ENCODE peak calls at places on chromosome 1, in four cellular contexts. One of them, this sample, is unnamed.

GRCh38 chr1:64539808-64540207 is 69.9 kb downstream of the CACHD1 start:
- DNase-seq in upper lobe of left lung: no peak
- DNase-seq in neural crest cell: no peak
- DNase-seq in mesenchymal stem cell: no peak
- DNase-seq in this sample: peak; percentile 84

GRCh38 chr1:21939650-21940374 is 2.7 kb upstream of the HSPG2 start:
- DNase-seq in mesenchymal stem cell: peak; percentile 99
- DNase-seq in upper lobe of left lung: no peak
- DNase-seq in neural crest cell: no peak
- DNase-seq in this sample: peak; percentile 98

GRCh38 chr1:70966018-70966638 is 81.5 kb downstream of the PTGER3 start:
- DNase-seq in mesenchymal stem cell: peak; percentile 2
- DNase-seq in neural crest cell: no peak
- DNase-seq in upper lobe of left lung: no peak
- DNase-seq in this sample: peak; percentile 17

GRCh38 chr1:8381618-8382017 is 63.7 kb downstream of the SLC45A1 start:
- DNase-seq in upper lobe of left lung: no peak
- DNase-seq in mesenchymal stem cell: no peak
- DNase-seq in neural crest cell: no peak
- DNase-seq in this sample: no peak

GRCh38 chr1:212938846-212939245 is 11.5 kb upstream of the VASH2 start:
- DNase-seq in neural crest cell: no peak
- DNase-seq in upper lobe of left lung: no peak
- DNase-seq in mesenchymal stem cell: no peak
- DNase-seq in this sample: no peak

GRCh38 chr1:8970870-8971337 is 25.2 kb downstream of the CA6 start:
- DNase-seq in mesenchymal stem cell: no peak
- DNase-seq in upper lobe of left lung: no peak
- DNase-seq in neural crest cell: no peak
- DNase-seq in this sample: no peak

GRCh38 chr1:88021529-88021928 is 662.5 kb upstream of the PKN2 start:
- DNase-seq in upper lobe of left lung: no peak
- DNase-seq in neural crest cell: no peak
- DNase-seq in mesenchymal stem cell: no peak
- DNase-seq in this sample: no peak

GRCh38 chr1:229572286-229572685 is 13.8 kb upstream of the ABCB10 start:
- DNase-seq in upper lobe of left lung: no peak
- DNase-seq in neural crest cell: no peak
- DNase-seq in mesenchymal stem cell: no peak
- DNase-seq in this sample: no peak

GRCh38 chr1:66135165-66135564 is 342.5 kb downstream of the PDE4B start:
- DNase-seq in neural crest cell: no peak
- DNase-seq in upper lobe of left lung: no peak
- DNase-seq in mesenchymal stem cell: no peak
- DNase-seq in this sample: no peak

GRCh38 chr1:109932232-109932631 is 21.6 kb downstream of the CSF1 start:
- DNase-seq in upper lobe of left lung: no peak
- DNase-seq in neural crest cell: no peak
- DNase-seq in mesenchymal stem cell: no peak
- DNase-seq in this sample: no peak

GRCh38 chr1:161885013-161885412 is 118.9 kb downstream of the ATF6 start:
- DNase-seq in upper lobe of left lung: no peak
- DNase-seq in neural crest cell: no peak
- DNase-seq in mesenchymal stem cell: peak; percentile 32
- DNase-seq in this sample: peak; percentile 76

GRCh38 chr1:234601217-234602017 is 8.6 kb downstream of the IRF2BP2 start:
- DNase-seq in upper lobe of left lung: no peak
- DNase-seq in mesenchymal stem cell: peak; percentile 78
- DNase-seq in neural crest cell: no peak
- DNase-seq in this sample: peak; percentile 52

GRCh38 chr1:182337736-182338571 is 53.6 kb downstream of the GLUL start:
- DNase-seq in upper lobe of left lung: no peak
- DNase-seq in neural crest cell: no peak
- DNase-seq in mesenchymal stem cell: no peak
- DNase-seq in this sample: no peak

GRCh38 chr1:154386643-154387352 is 18.3 kb upstream of the IL6R start:
- DNase-seq in upper lobe of left lung: no peak
- DNase-seq in mesenchymal stem cell: no peak
- DNase-seq in neural crest cell: no peak
- DNase-seq in this sample: no peak

GRCh38 chr1:236809133-236809532 is 14.0 kb downstream of the MTR start:
- DNase-seq in mesenchymal stem cell: no peak
- DNase-seq in upper lobe of left lung: no peak
- DNase-seq in neural crest cell: no peak
- DNase-seq in this sample: peak; percentile 57

GRCh38 chr1:97138515-97139032 is 417.0 kb downstream of the PTBP2 start:
- DNase-seq in upper lobe of left lung: no peak
- DNase-seq in mesenchymal stem cell: no peak
- DNase-seq in neural crest cell: no peak
- DNase-seq in this sample: no peak

GRCh38 chr1:47572731-47573505 is 135.1 kb downstream of the FOXD2 start:
- DNase-seq in mesenchymal stem cell: no peak
- DNase-seq in upper lobe of left lung: no peak
- DNase-seq in neural crest cell: no peak
- DNase-seq in this sample: no peak

GRCh38 chr1:9369964-9370788 is 77.5 kb downstream of the SPSB1 start:
- DNase-seq in mesenchymal stem cell: no peak
- DNase-seq in neural crest cell: no peak
- DNase-seq in upper lobe of left lung: no peak
- DNase-seq in this sample: no peak